ENCODE peak calls at places on chromosomes 3 and 15, in seven cellular contexts. One of them, this sample, is unnamed.

GRCh38 chr3:26558257-26558656 is 64.3 kb upstream of the LRRC3B start:
- DNase-seq in H9: no peak
- DNase-seq in trophoblast cell: no peak
- DNase-seq in IMR-90: no peak
- DNase-seq in mesenchymal stem cell: no peak
- DNase-seq in neuronal stem cell: no peak
- DNase-seq in H1: no peak
- DNase-seq in this sample: peak; percentile 51

GRCh38 chr15:75153565-75154248 is 48.0 kb upstream of the C15orf39 start:
- DNase-seq in H9: no peak
- DNase-seq in trophoblast cell: no peak
- DNase-seq in IMR-90: no peak
- DNase-seq in mesenchymal stem cell: no peak
- DNase-seq in neuronal stem cell: no peak
- DNase-seq in H1: no peak
- DNase-seq in this sample: no peak

GRCh38 chr3:39432342-39432741 is 25.8 kb downstream of the RPSA start:
- DNase-seq in H9: no peak
- DNase-seq in trophoblast cell: peak; percentile 35
- DNase-seq in IMR-90: no peak
- DNase-seq in mesenchymal stem cell: no peak
- DNase-seq in neuronal stem cell: no peak
- DNase-seq in H1: no peak
- DNase-seq in this sample: no peak

GRCh38 chr3:64459711-64460110 is 228.1 kb downstream of the ADAMTS9 start:
- DNase-seq in H9: no peak
- DNase-seq in trophoblast cell: peak; percentile 56
- DNase-seq in IMR-90: peak; percentile 66
- DNase-seq in mesenchymal stem cell: no peak
- DNase-seq in neuronal stem cell: no peak
- DNase-seq in H1: no peak
- DNase-seq in this sample: no peak

GRCh38 chr3:177051419-177051818 is 145.9 kb downstream of the TBL1XR1 start:
- DNase-seq in H9: no peak
- DNase-seq in trophoblast cell: peak; percentile 27
- DNase-seq in IMR-90: no peak
- DNase-seq in mesenchymal stem cell: no peak
- DNase-seq in neuronal stem cell: no peak
- DNase-seq in H1: no peak
- DNase-seq in this sample: peak; percentile 34

GRCh38 chr3:48406443-48407431 is 23.1 kb downstream of the PLXNB1 start:
- DNase-seq in H9: no peak
- DNase-seq in trophoblast cell: no peak
- DNase-seq in IMR-90: no peak
- DNase-seq in mesenchymal stem cell: no peak
- DNase-seq in neuronal stem cell: no peak
- DNase-seq in H1: no peak
- DNase-seq in this sample: no peak

GRCh38 chr15:59180946-59181345 is 25.7 kb upstream of the LDHAL6B start:
- DNase-seq in H9: no peak
- DNase-seq in trophoblast cell: no peak
- DNase-seq in IMR-90: peak; percentile 71
- DNase-seq in mesenchymal stem cell: peak; percentile 81
- DNase-seq in neuronal stem cell: no peak
- DNase-seq in H1: no peak
- DNase-seq in this sample: peak; percentile 64

GRCh38 chr15:42151012-42151615 is 5.3 kb downstream of the PLA2G4F start:
- DNase-seq in H9: no peak
- DNase-seq in trophoblast cell: no peak
- DNase-seq in IMR-90: no peak
- DNase-seq in mesenchymal stem cell: no peak
- DNase-seq in neuronal stem cell: no peak
- DNase-seq in H1: no peak
- DNase-seq in this sample: no peak

GRCh38 chr3:172063456-172064432 is 24.4 kb downstream of the FNDC3B start:
- DNase-seq in H9: no peak
- DNase-seq in trophoblast cell: no peak
- DNase-seq in IMR-90: no peak
- DNase-seq in mesenchymal stem cell: no peak
- DNase-seq in neuronal stem cell: no peak
- DNase-seq in H1: no peak
- DNase-seq in this sample: no peak

GRCh38 chr3:131494706-131495105 is 8.1 kb downstream of the MRPL3 start:
- DNase-seq in H9: no peak
- DNase-seq in trophoblast cell: no peak
- DNase-seq in IMR-90: no peak
- DNase-seq in mesenchymal stem cell: no peak
- DNase-seq in neuronal stem cell: no peak
- DNase-seq in H1: no peak
- DNase-seq in this sample: no peak

GRCh38 chr15:69009353-69009752 is 5.1 kb upstream of the NOX5 start:
- DNase-seq in H9: no peak
- DNase-seq in trophoblast cell: no peak
- DNase-seq in IMR-90: no peak
- DNase-seq in mesenchymal stem cell: no peak
- DNase-seq in neuronal stem cell: no peak
- DNase-seq in H1: no peak
- DNase-seq in this sample: no peak

GRCh38 chr15:75656813-75657212 is 9.1 kb downstream of the SNX33 start:
- DNase-seq in H9: no peak
- DNase-seq in trophoblast cell: no peak
- DNase-seq in IMR-90: no peak
- DNase-seq in mesenchymal stem cell: no peak
- DNase-seq in neuronal stem cell: no peak
- DNase-seq in H1: no peak
- DNase-seq in this sample: no peak

GRCh38 chr3:70543493-70543892 is 231.1 kb upstream of the MDFIC2 start:
- DNase-seq in H9: no peak
- DNase-seq in trophoblast cell: no peak
- DNase-seq in IMR-90: no peak
- DNase-seq in mesenchymal stem cell: no peak
- DNase-seq in neuronal stem cell: no peak
- DNase-seq in H1: no peak
- DNase-seq in this sample: no peak

GRCh38 chr3:144187531-144188230 is 216.1 kb downstream of the DIPK2A start:
- DNase-seq in H9: no peak
- DNase-seq in trophoblast cell: no peak
- DNase-seq in IMR-90: peak; percentile 21
- DNase-seq in mesenchymal stem cell: no peak
- DNase-seq in neuronal stem cell: no peak
- DNase-seq in H1: no peak
- DNase-seq in this sample: no peak

GRCh38 chr3:30614943-30615342 is 8.5 kb downstream of the TGFBR2 start:
- DNase-seq in H9: no peak
- DNase-seq in trophoblast cell: peak; percentile 67
- DNase-seq in IMR-90: no peak
- DNase-seq in mesenchymal stem cell: no peak
- DNase-seq in neuronal stem cell: no peak
- DNase-seq in H1: no peak
- DNase-seq in this sample: no peak

GRCh38 chr3:56295161-56295560 is 173.1 kb downstream of the ERC2 start:
- DNase-seq in H9: no peak
- DNase-seq in trophoblast cell: no peak
- DNase-seq in IMR-90: no peak
- DNase-seq in mesenchymal stem cell: no peak
- DNase-seq in neuronal stem cell: no peak
- DNase-seq in H1: no peak
- DNase-seq in this sample: no peak

GRCh38 chr15:79071901-79072300 is 18.7 kb downstream of the RASGRF1 start:
- DNase-seq in H9: no peak
- DNase-seq in trophoblast cell: no peak
- DNase-seq in IMR-90: no peak
- DNase-seq in mesenchymal stem cell: no peak
- DNase-seq in neuronal stem cell: no peak
- DNase-seq in H1: no peak
- DNase-seq in this sample: no peak

GRCh38 chr3:31009881-31010280 is 115.4 kb upstream of the GADL1 start:
- DNase-seq in H9: no peak
- DNase-seq in trophoblast cell: peak; percentile 69
- DNase-seq in IMR-90: no peak
- DNase-seq in mesenchymal stem cell: no peak
- DNase-seq in neuronal stem cell: peak; percentile 79
- DNase-seq in H1: no peak
- DNase-seq in this sample: peak; percentile 98

GRCh38 chr3:20076296-20076997 is 36.2 kb downstream of the KAT2B start:
- DNase-seq in H9: no peak
- DNase-seq in trophoblast cell: no peak
- DNase-seq in IMR-90: peak; percentile 5
- DNase-seq in mesenchymal stem cell: no peak
- DNase-seq in neuronal stem cell: no peak
- DNase-seq in H1: no peak
- DNase-seq in this sample: no peak
- H3K4me1 ChIP-seq in H9: no peaks in the 10 kb centered on the region
- H3K4me1 ChIP-seq in trophoblast cell: peaks cover 10% of the 10 kb centered on the region
- H3K4me1 ChIP-seq in IMR-90: no peaks in the 10 kb centered on the region
- H3K4me1 ChIP-seq in mesenchymal stem cell: peaks cover 4% of the 10 kb centered on the region
- H3K4me1 ChIP-seq in neuronal stem cell: peaks cover 20% of the 10 kb centered on the region
- H3K4me1 ChIP-seq in H1: no peaks in the 10 kb centered on the region
- H3K4me1 ChIP-seq in this sample: no peaks in the 10 kb centered on the region

GRCh38 chr3:112381673-112382542 is 49.0 kb downstream of the CD200 start:
- DNase-seq in H9: no peak
- DNase-seq in trophoblast cell: no peak
- DNase-seq in IMR-90: no peak
- DNase-seq in mesenchymal stem cell: no peak
- DNase-seq in neuronal stem cell: no peak
- DNase-seq in H1: no peak
- DNase-seq in this sample: no peak

GRCh38 chr3:112377418-112378071 is 44.6 kb downstream of the CD200 start:
- DNase-seq in H9: no peak
- DNase-seq in trophoblast cell: no peak
- DNase-seq in IMR-90: peak; percentile 7
- DNase-seq in mesenchymal stem cell: no peak
- DNase-seq in neuronal stem cell: no peak
- DNase-seq in H1: no peak
- DNase-seq in this sample: no peak

GRCh38 chr3:112376413-112376812 is 43.5 kb downstream of the CD200 start:
- DNase-seq in H9: no peak
- DNase-seq in trophoblast cell: no peak
- DNase-seq in IMR-90: no peak
- DNase-seq in mesenchymal stem cell: no peak
- DNase-seq in neuronal stem cell: no peak
- DNase-seq in H1: no peak
- DNase-seq in this sample: no peak

GRCh38 chr3:112376996-112377395 is 44.0 kb downstream of the CD200 start:
- DNase-seq in H9: no peak
- DNase-seq in trophoblast cell: peak; percentile 36
- DNase-seq in IMR-90: peak; percentile 87
- DNase-seq in mesenchymal stem cell: no peak
- DNase-seq in neuronal stem cell: no peak
- DNase-seq in H1: no peak
- DNase-seq in this sample: no peak

GRCh38 chr3:112378989-112379692 is 46.2 kb downstream of the CD200 start:
- DNase-seq in H9: no peak
- DNase-seq in trophoblast cell: peak; percentile 98
- DNase-seq in IMR-90: peak; percentile 92
- DNase-seq in mesenchymal stem cell: peak; percentile 82
- DNase-seq in neuronal stem cell: no peak
- DNase-seq in H1: no peak
- DNase-seq in this sample: no peak
- H3K27ac ChIP-seq in H9: no peak overlapping the region
- H3K27ac ChIP-seq in trophoblast cell: peak overlapping the region; percentile 80
- H3K27ac ChIP-seq in IMR-90: peak overlapping the region; percentile 88
- H3K27ac ChIP-seq in mesenchymal stem cell: peak overlapping the region; percentile 12
- H3K27ac ChIP-seq in neuronal stem cell: no peak overlapping the region
- H3K27ac ChIP-seq in H1: no peak overlapping the region
- H3K27ac ChIP-seq in this sample: no peak overlapping the region

GRCh38 chr3:62686916-62687315 is 188.3 kb downstream of the CADPS start:
- DNase-seq in H9: no peak
- DNase-seq in trophoblast cell: no peak
- DNase-seq in IMR-90: no peak
- DNase-seq in mesenchymal stem cell: no peak
- DNase-seq in neuronal stem cell: no peak
- DNase-seq in H1: no peak
- DNase-seq in this sample: no peak
- H4K8ac ChIP-seq in H9: no peak overlapping the region
- H4K8ac ChIP-seq in trophoblast cell: no peak overlapping the region
- H4K8ac ChIP-seq in IMR-90: no peak overlapping the region
- H4K8ac ChIP-seq in mesenchymal stem cell: no peak overlapping the region
- H4K8ac ChIP-seq in neuronal stem cell: no peak overlapping the region
- H4K8ac ChIP-seq in H1: no peak overlapping the region
- H4K8ac ChIP-seq in this sample: no peak overlapping the region

DNA sequence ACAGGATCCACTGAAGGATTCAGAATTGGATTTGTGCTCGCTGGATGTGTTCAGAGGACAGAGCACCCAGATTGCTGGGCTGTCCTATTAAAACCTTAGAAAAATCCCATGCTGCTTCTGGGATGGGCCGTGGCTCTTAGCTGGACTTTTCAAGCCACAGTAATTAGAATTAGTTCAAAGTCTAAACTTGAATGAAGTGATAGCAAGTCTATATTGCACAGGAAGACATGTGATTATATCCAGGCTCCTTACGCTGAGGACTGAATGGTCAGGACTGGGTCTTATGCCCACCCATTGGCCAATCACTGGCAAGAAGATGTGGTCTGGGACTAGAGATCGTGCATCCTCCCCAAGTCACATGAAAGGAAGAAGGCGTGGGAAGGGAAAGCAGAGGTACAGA is 227.6 kb downstream of the FAM43A start:
- DNase-seq in H9: no peak
- DNase-seq in trophoblast cell: no peak
- DNase-seq in IMR-90: no peak
- DNase-seq in mesenchymal stem cell: no peak
- DNase-seq in neuronal stem cell: no peak
- DNase-seq in H1: no peak
- DNase-seq in this sample: no peak
- H3K4me1 ChIP-seq in H9: no peaks in the 10 kb centered on the region
- H3K4me1 ChIP-seq in trophoblast cell: no peaks in the 10 kb centered on the region
- H3K4me1 ChIP-seq in IMR-90: no peaks in the 10 kb centered on the region
- H3K4me1 ChIP-seq in mesenchymal stem cell: no peaks in the 10 kb centered on the region
- H3K4me1 ChIP-seq in neuronal stem cell: no peaks in the 10 kb centered on the region
- H3K4me1 ChIP-seq in H1: no peaks in the 10 kb centered on the region
- H3K4me1 ChIP-seq in this sample: no peaks in the 10 kb centered on the region

GRCh38 chr15:38860253-38860652 is 295.6 kb upstream of the RASGRP1 start:
- DNase-seq in H9: no peak
- DNase-seq in trophoblast cell: no peak
- DNase-seq in IMR-90: no peak
- DNase-seq in mesenchymal stem cell: no peak
- DNase-seq in neuronal stem cell: no peak
- DNase-seq in H1: no peak
- DNase-seq in this sample: no peak
- H3K27ac ChIP-seq in H9: no peak overlapping the region
- H3K27ac ChIP-seq in trophoblast cell: no peak overlapping the region
- H3K27ac ChIP-seq in IMR-90: no peak overlapping the region
- H3K27ac ChIP-seq in mesenchymal stem cell: no peak overlapping the region
- H3K27ac ChIP-seq in neuronal stem cell: no peak overlapping the region
- H3K27ac ChIP-seq in H1: no peak overlapping the region
- H3K27ac ChIP-seq in this sample: no peak overlapping the region